ENCODE peak calls at places on chromosomes 4 and X, in six cellular contexts. Y is K562, S is mesenchymal stem cell, A is GM23248, D is coronary artery, W is neuronal stem cell. M is an unnamed sample.

GRCh38 chr4:141177171-141177570 is 43.5 kb upstream of the ZNF330 start:
- DNase-seq in Y (no peak), S (no peak), A (no peak), D (no peak), W (no peak), M (no peak)

GRCh38 chr4:186128842-186129241 is 24.3 kb downstream of the FAM149A start:
- DNase-seq in Y (no peak), S (no peak), A (no peak), D (no peak), W (no peak), M (no peak)

GRCh38 chr4:13522282-13523104 is 21.8 kb downstream of the NKX3-2 start:
- DNase-seq in Y (peak), S (no peak), A (no peak), D (no peak), W (no peak), M (no peak)

GRCh38 chrX:23616361-23616760 is 50.9 kb upstream of the PRDX4 start:
- DNase-seq in Y (peak), S (peak), A (peak), D (no peak), W (no peak), M (peak)

GRCh38 chrX:151970661-151971060 is 3.8 kb downstream of the GABRE start:
- DNase-seq in Y (no peak), S (peak), A (peak), D (peak), W (no peak), M (no peak)

GRCh38 chr4:37601527-37601926 is 84.6 kb downstream of the RELL1 start:
- DNase-seq in Y (no peak), S (peak), A (peak), D (no peak), W (no peak), M (no peak)

GRCh38 chr4:182829196-182829595 is 88.0 kb downstream of the DCTD start:
- DNase-seq in Y (no peak), S (no peak), A (no peak), D (no peak), W (no peak), M (no peak)

GRCh38 chr4:8038083-8038482 is 98.4 kb upstream of the AFAP1 start:
- DNase-seq in Y (no peak), S (no peak), A (no peak), D (no peak), W (no peak), M (no peak)

GRCh38 chr4:155526452-155527169 is 140.0 kb upstream of the GUCY1A1 start:
- DNase-seq in Y (no peak), S (peak), A (no peak), D (no peak), W (no peak), M (no peak)

GRCh38 chrX:77167993-77168392 is 279.2 kb upstream of the FGF16 start:
- DNase-seq in Y (no peak), S (no peak), A (no peak), D (no peak), W (no peak), M (no peak)

GRCh38 chr4:71254451-71255012 is 84.3 kb upstream of the SLC4A4 start:
- DNase-seq in Y (no peak), S (no peak), A (peak), D (no peak), W (no peak), M (no peak)

GRCh38 chr4:76373919-76374552 is 46.9 kb downstream of the CCDC158 start:
- DNase-seq in Y (no peak), S (no peak), A (peak), D (no peak), W (no peak), M (no peak)

GRCh38 chr4:155742310-155743015 is 16.4 kb upstream of the GUCY1B1 start:
- DNase-seq in Y (no peak), S (no peak), A (no peak), D (no peak), W (no peak), M (no peak)

GRCh38 chr4:98932539-98932938 is 3.6 kb upstream of the EIF4E start:
- DNase-seq in Y (no peak), S (peak), A (peak), D (no peak), W (no peak), M (peak)

GRCh38 chr4:98928131-98928504 is 815 bp downstream of the EIF4E start:
- DNase-seq in Y (peak), S (peak), A (peak), D (peak), W (peak), M (peak)

GRCh38 chr4:98928505-98929340 is at the start of gene EIF4E:
- DNase-seq in Y (peak), S (peak), A (peak), D (peak), W (peak), M (peak)

GRCh38 chr4:98930311-98930865 is 1.5 kb upstream of the EIF4E start:
- DNase-seq in Y (no peak), S (peak), A (no peak), D (no peak), W (no peak), M (no peak)

GRCh38 chr4:98929341-98930267 is 671 bp upstream of the EIF4E start:
- DNase-seq in Y (peak), S (peak), A (peak), D (peak), W (no peak), M (peak)
- H3K27ac ChIP-seq in Y (peak), S (peak), A (peak), D (peak), W (peak), M (peak)

GRCh38 chr4:79915276-79915675 is 157.8 kb downstream of the ANTXR2 start:
- DNase-seq in Y (no peak), S (peak), A (no peak), D (no peak), W (no peak), M (no peak)
- H3K27ac ChIP-seq in Y (no peak), S (no peak), A (no peak), D (no peak), W (no peak), M (no peak)

DNA sequence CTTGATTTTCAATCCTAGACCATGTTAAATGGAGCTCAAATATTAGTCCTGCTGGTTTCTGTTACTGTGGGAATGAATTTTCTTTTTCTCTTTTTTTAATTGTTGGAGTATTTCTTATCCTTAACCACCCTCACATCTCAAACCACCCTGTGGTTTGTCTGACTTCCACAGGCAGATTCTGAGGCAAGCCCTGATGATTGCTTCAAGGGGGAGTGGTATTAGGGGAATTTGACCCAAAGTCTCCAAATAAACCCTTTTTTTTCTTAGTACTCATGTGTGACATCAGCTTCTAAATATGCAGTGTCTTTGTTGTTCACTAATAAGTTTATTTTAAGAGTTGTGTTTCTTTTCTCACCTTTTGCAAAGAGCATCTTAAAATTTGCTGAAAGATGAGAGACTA is 810.3 kb downstream of the IL1RAPL1 start:
- DNase-seq in Y (no peak), S (peak), A (peak), D (no peak), W (no peak), M (no peak)
- H3K27ac ChIP-seq in Y (no peak), S (no peak), A (no peak), D (no peak), W (no peak), M (no peak)

DNA sequence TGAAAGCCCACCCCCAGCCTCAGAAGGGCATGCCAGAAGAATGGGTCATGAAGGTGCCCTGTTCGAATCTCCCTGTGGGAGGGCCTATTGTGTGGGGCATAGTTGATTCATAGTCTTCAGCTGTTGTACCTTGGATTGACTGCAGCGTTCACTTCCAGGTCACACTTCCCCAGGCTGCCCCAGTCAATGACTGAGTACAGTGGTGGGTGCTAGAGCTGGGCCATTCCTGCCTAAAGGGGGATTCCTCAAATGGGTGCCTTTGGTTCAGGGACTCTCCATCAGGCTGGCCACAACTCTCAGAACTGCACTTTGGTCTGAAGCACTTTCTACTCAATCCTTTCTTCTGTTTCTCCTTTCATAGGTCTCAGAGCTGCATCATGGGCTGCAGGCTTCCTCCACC is 35.0 kb upstream of the RASGEF1B start:
- DNase-seq in Y (no peak), S (no peak), A (no peak), D (no peak), W (no peak), M (no peak)
- H3K27ac ChIP-seq in Y (no peak), S (no peak), A (no peak), D (no peak), W (no peak), M (no peak)

DNA sequence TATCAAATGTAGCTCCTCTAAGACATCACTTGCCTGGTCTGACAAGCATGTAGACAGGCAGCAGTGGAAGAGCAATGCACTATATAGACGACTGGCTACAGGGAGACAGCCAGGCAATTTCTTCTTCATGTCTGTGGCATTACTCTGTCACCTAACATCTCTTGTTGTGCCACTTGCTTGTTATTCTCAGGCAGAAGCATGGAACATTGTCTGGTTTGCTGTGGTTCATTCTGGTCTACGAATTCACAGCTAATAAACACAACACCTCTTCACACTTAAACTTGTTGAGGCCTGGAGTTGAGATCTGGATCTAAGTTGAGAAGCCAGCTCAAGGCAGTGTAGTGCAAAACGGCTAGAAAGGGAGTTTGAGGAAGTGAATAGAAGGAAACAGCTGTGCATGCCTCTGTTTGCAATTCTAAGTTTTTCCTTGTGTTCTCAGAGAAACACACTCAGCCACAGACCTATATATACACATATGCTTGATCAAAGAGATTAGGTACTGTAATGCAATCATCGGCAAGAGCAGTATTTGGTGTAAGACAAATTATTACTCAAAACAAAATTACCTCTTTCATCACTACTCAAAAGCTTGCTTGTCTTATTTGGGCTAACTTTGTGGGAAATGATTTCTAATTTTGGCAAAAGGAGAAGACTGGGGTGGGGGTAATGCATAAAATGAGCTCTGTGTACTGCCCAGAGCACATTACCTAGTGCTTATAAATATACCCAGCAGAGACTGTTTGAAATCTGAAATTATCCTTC is 243.8 kb downstream of the PPP3CA start:
- DNase-seq in Y (no peak), S (peak), A (peak), D (no peak), W (no peak), M (no peak)
- H3K27ac ChIP-seq in Y (no peak), S (no peak), A (no peak), D (no peak), W (no peak), M (no peak)

DNA sequence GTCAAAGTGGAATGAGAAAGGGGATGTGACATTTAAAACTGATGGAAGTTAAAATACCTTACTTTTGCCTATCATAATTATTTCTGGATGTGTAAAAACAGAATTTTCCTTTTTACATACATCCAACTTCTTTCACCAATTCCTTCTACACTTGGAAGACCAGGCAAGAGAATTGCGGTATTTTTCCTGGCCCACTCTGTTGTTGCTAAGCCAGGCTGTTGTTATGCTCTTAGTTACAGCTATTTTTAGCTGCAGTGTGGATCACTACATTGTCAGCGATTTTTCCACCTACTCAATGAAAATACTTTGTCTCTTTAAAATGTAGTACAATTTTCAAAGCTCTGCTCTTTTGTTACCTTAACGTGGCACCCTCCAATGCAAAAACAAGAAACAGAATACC is 43.4 kb downstream of the NKX6-1 start:
- DNase-seq in Y (no peak), S (no peak), A (peak), D (no peak), W (no peak), M (no peak)
- H3K27ac ChIP-seq in Y (no peak), S (no peak), A (no peak), D (no peak), W (no peak), M (no peak)

DNA sequence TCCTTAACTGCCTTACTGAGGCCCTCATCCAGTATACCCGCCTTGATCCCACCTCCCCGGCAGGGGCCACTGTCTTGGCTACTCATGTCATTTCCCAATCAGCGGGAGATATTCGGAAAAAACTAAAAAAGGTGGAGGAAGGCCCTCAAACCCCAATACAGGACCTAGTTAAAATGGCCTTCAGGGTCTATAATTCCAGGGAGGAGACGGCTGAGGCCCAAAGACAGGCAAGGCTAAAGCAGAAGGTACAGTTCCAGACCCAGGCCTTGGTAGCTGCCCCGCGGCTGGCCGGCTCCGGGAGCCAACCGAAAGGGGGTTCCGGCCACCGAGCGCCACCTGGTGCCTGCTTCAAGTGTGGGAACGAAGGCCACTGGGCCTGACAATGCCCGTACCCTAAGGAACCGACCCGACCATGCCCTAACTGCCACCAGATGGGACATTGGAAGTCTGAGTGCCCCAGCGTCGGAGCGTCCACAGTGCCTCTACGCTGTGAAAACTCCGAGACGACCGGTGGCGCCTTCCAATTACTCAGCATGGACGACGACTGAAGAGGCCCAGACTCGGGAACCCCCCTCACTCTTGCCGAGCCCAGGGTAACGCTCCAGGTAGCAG is 959.6 kb downstream of the RPA4 start:
- DNase-seq in Y (peak), S (no peak), A (no peak), D (no peak), W (no peak), M (no peak)
- H3K27ac ChIP-seq in Y (no peak), S (no peak), A (no peak), D (no peak), W (no peak), M (no peak)